ENCODE peak calls at places on chromosomes 1 and 21, in six cellular contexts. C is HEK293T, O is NCI-H1105 treated with DMSO at 0.1 percent for 48 hours, V is H9, I is cardiac muscle cell, B is MM.1S. E is an unnamed sample.

GRCh38 chr1:162632234-162632666 is at the start of gene DDR2:
- DNase-seq in B (no peak), C (peak; percentile 37), O (no peak), I (peak; percentile 98), V (no peak), E (peak; percentile 78)

GRCh38 chr1:1967151-1967550 is 36.4 kb downstream of the CFAP74 start:
- DNase-seq in O (no peak), B (no peak), V (no peak), C (no peak), I (no peak), E (no peak)

GRCh38 chr1:9086796-9087195 is 17.4 kb upstream of the SLC2A5 start:
- DNase-seq in I (peak; percentile 72), B (no peak), V (no peak), C (no peak), O (no peak), E (no peak)

GRCh38 chr1:6083801-6084467 is 38.2 kb downstream of the KCNAB2 start:
- DNase-seq in V (no peak), I (no peak), C (no peak), O (no peak), B (no peak), E (no peak)

GRCh38 chr1:45787905-45788304 is 15.5 kb upstream of the MAST2 start:
- DNase-seq in C (no peak), O (no peak), I (no peak), B (no peak), V (no peak), E (no peak)

GRCh38 chr1:43708006-43708412 is 673 bp downstream of the ST3GAL3 start:
- DNase-seq in V (peak; percentile 62), B (no peak), C (no peak), O (peak; percentile 60), I (no peak), E (no peak)

GRCh38 chr1:179369751-179370341 is 4.1 kb downstream of the AXDND1 start:
- DNase-seq in C (peak; percentile 74), B (peak; percentile 85), O (peak; percentile 67), I (peak; percentile 82), V (no peak), E (peak; percentile 72)

GRCh38 chr1:208040714-208041393 is 129.9 kb upstream of the CD34 start:
- DNase-seq in C (no peak), B (no peak), O (peak; percentile 86), I (no peak), V (no peak), E (no peak)

GRCh38 chr1:2788506-2789163 is 12.9 kb downstream of the TTC34 start:
- DNase-seq in I (no peak), C (no peak), O (no peak), V (no peak), B (no peak), E (no peak)

GRCh38 chr1:30081379-30082102 is 641.8 kb downstream of the MATN1 start:
- DNase-seq in O (no peak), B (no peak), V (peak; percentile 42), C (no peak), I (no peak), E (no peak)

GRCh38 chr1:169765580-169766331 is 29.0 kb downstream of the METTL18 start:
- DNase-seq in O (no peak), B (no peak), V (no peak), C (no peak), I (no peak), E (no peak)

GRCh38 chr1:207495816-207496792 is at the start of gene CR1:
- DNase-seq in B (peak; percentile 57), I (peak; percentile 35), O (peak; percentile 25), C (peak; percentile 32), V (peak; percentile 51), E (no peak)

GRCh38 chr1:150973826-150974579 is 632 bp downstream of the CERS2 start:
- DNase-seq in C (peak; percentile 61), B (peak; percentile 47), V (peak; percentile 41), O (peak; percentile 47), I (no peak), E (peak; percentile 44)

GRCh38 chr21:15768045-15768601 is 38.3 kb downstream of the USP25 start:
- DNase-seq in B (no peak), V (no peak), O (no peak), C (no peak), I (no peak), E (no peak)

GRCh38 chr1:72432645-72433267 is 150.4 kb upstream of the NEGR1 start:
- DNase-seq in O (no peak), V (no peak), I (no peak), C (no peak), B (no peak), E (no peak)

GRCh38 chr1:159009287-159009686 is 420 bp upstream of the IFI16 start:
- DNase-seq in B (peak; percentile 30), V (no peak), I (no peak), O (no peak), C (no peak), E (no peak)

GRCh38 chr1:180898441-180899219 is 14.1 kb upstream of the KIAA1614 start:
- DNase-seq in I (peak; percentile 55), B (no peak), O (no peak), C (no peak), V (no peak), E (no peak)

GRCh38 chr1:211323156-211324063 is 3.2 kb upstream of the TRAF5 start:
- DNase-seq in B (peak; percentile 77), I (peak; percentile 73), O (peak; percentile 73), V (peak; percentile 72), C (peak; percentile 78), E (peak; percentile 69)

GRCh38 chr1:12593621-12594066 is 24.4 kb downstream of the DHRS3 start:
- DNase-seq in C (no peak), V (no peak), I (peak; percentile 85), B (no peak), O (no peak), E (no peak)

GRCh38 chr1:146013566-146013937 is 8.0 kb downstream of the HJV start:
- DNase-seq in O (no peak), I (no peak), V (no peak), C (no peak), B (no peak), E (no peak)

GRCh38 chr1:211714154-211714553 is 38.7 kb upstream of the NEK2 start:
- DNase-seq in C (no peak), B (no peak), V (no peak), I (no peak), O (no peak), E (no peak)

GRCh38 chr1:236081546-236082227 is 16.8 kb upstream of the NID1 start:
- DNase-seq in V (no peak), B (no peak), C (no peak), I (no peak), O (no peak), E (no peak)

GRCh38 chr1:112954059-112954458 is 1.9 kb downstream of the SLC16A1 start:
- DNase-seq in B (no peak), V (no peak), C (no peak), O (no peak), I (no peak), E (no peak)

GRCh38 chr1:53734650-53735211 is 4.2 kb downstream of the GLIS1 start:
- DNase-seq in C (no peak), I (peak; percentile 66), V (no peak), B (peak; percentile 67), O (no peak), E (no peak)

GRCh38 chr1:234535763-234536515 is 57.0 kb upstream of the TARBP1 start:
- DNase-seq in O (no peak), V (no peak), I (peak; percentile 77), B (no peak), C (no peak), E (no peak)

GRCh38 chr1:172745014-172745413 is 86.1 kb downstream of the FASLG start:
- DNase-seq in V (no peak), B (peak; percentile 81), I (peak; percentile 92), O (peak; percentile 16), C (peak; percentile 52), E (peak; percentile 91)

GRCh38 chr1:204377800-204378608 is 18.3 kb upstream of the PLEKHA6 start:
- DNase-seq in B (peak; percentile 22), C (peak; percentile 67), I (no peak), V (peak; percentile 79), O (peak; percentile 82), E (peak; percentile 40)

GRCh38 chr1:119595606-119596005 is 52.5 kb downstream of the ZNF697 start:
- DNase-seq in B (no peak), V (no peak), O (no peak), C (no peak), I (peak; percentile 54), E (peak; percentile 21)

GRCh38 chr21:41396452-41397107 is 29.5 kb upstream of the MX1 start:
- DNase-seq in I (peak; percentile 63), C (no peak), O (no peak), V (peak; percentile 36), B (no peak), E (no peak)

GRCh38 chr1:23100074-23100748 is 68.4 kb downstream of the LUZP1 start:
- DNase-seq in C (no peak), I (peak; percentile 93), V (no peak), B (no peak), O (no peak), E (peak; percentile 91)

GRCh38 chr1:24043345-24044032 is 63.4 kb upstream of the SRSF10 start:
- DNase-seq in O (no peak), B (no peak), V (no peak), I (no peak), C (peak; percentile 37), E (no peak)

GRCh38 chr1:57017717-57018116 is 51.9 kb upstream of the C8B start:
- DNase-seq in C (peak; percentile 58), B (no peak), V (peak; percentile 50), O (no peak), I (peak; percentile 13), E (no peak)

GRCh38 chr1:149931212-149931805 is 3.7 kb upstream of the SF3B4 start:
- DNase-seq in C (no peak), O (no peak), B (no peak), I (no peak), V (no peak), E (no peak)

GRCh38 chr1:113859478-113860175 is 11.9 kb downstream of the PTPN22 start:
- DNase-seq in I (no peak), V (no peak), B (peak; percentile 46), C (no peak), O (no peak), E (no peak)

GRCh38 chr1:117061986-117062415 is 1.9 kb downstream of the TTF2 start:
- DNase-seq in B (no peak), I (peak; percentile 82), C (no peak), V (no peak), O (no peak), E (no peak)

E was measured in lung microvascular endothelial cell.